ENCODE peak calls at places on chromosomes 3 and 15, in six cellular contexts. A is GM12865, D is cardiac fibroblast, B is mesothelial cell of epicardium, L is GM13977, E is stomach. Y is an unnamed sample.

GRCh38 chr15:34648335-34648631 is 64.8 kb upstream of the GOLGA8B start:
- DNase-seq in E (no peak), A (no peak), L (no peak), B (no peak), D (no peak), Y (no peak)

GRCh38 chr3:89223188-89223587 is 115.8 kb downstream of the EPHA3 start:
- DNase-seq in A (no peak), L (no peak), D (no peak), B (no peak), E (no peak), Y (no peak)

GRCh38 chr3:170180107-170180951 is 1.2 kb downstream of the PHC3 start:
- DNase-seq in A (peak), L (peak), E (peak), B (no peak), D (peak), Y (peak)

GRCh38 chr3:72697717-72698116 is 150.5 kb downstream of the SHQ1 start:
- DNase-seq in L (no peak), E (no peak), B (no peak), D (no peak), A (no peak), Y (no peak)

GRCh38 chr3:11658180-11658579 is 14.5 kb upstream of the VGLL4 start:
- DNase-seq in A (no peak), L (no peak), B (no peak), D (no peak), E (no peak), Y (no peak)

GRCh38 chr3:8451696-8452095 is 49.9 kb upstream of the LMCD1 start:
- DNase-seq in E (no peak), A (no peak), D (peak), L (no peak), B (no peak), Y (no peak)

GRCh38 chr15:52143862-52144261 is 31.3 kb upstream of the BCL2L10 start:
- DNase-seq in A (no peak), D (peak), E (no peak), L (no peak), B (no peak), Y (no peak)

GRCh38 chr3:141074529-141074928 is 23.4 kb downstream of the SPSB4 start:
- DNase-seq in A (no peak), B (no peak), L (no peak), D (no peak), E (no peak), Y (no peak)

GRCh38 chr3:174202146-174202545 is 657.0 kb upstream of the NAALADL2 start:
- DNase-seq in E (no peak), B (no peak), A (no peak), D (no peak), L (no peak), Y (no peak)

GRCh38 chr3:159280326-159280725 is 478.5 kb downstream of the MFSD1 start:
- DNase-seq in E (no peak), B (no peak), A (no peak), L (no peak), D (no peak), Y (no peak)
- TF ChIP-seq CTCF in E (no peak), B (no peak), A (no peak), L (no peak), D (no peak), Y (no peak)

DNA sequence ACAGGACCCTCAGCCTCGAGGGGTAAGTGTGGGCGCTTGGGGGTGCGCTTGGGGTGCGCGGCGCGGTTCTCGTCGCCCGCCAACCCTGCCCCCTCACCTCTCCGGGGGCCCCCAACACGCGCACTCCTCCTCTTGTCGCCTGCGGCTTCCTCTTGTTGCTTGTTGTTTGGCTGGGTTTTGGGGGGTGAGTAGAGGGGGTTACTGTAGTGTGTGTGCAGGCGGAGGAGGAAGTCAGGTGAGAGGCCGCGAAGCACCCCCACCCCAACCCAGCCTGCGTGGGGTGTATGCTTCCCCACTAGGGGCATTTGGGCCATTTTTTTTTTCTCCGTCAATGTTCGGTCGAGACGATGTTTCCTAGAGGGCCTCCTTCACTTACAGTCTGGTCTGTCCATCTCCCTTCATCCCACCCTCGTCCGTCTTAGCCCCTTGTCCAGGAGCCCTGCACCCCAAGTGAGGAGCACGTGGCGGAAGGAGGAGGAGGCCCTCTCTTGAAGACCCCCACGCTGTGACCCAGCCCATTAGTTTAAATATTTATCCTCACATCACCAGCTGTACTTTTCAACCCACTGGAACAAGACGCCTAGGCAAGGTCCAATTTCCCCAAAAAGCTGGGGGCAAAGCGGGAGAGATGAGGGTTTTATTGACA is 20.4 kb upstream of the SATB1 start:
- DNase-seq in D (no peak), L (peak), A (no peak), B (no peak), E (peak), Y (peak)
- TF ChIP-seq CTCF in D (no peak), L (no peak), A (no peak), B (peak), E (no peak), Y (no peak)

DNA sequence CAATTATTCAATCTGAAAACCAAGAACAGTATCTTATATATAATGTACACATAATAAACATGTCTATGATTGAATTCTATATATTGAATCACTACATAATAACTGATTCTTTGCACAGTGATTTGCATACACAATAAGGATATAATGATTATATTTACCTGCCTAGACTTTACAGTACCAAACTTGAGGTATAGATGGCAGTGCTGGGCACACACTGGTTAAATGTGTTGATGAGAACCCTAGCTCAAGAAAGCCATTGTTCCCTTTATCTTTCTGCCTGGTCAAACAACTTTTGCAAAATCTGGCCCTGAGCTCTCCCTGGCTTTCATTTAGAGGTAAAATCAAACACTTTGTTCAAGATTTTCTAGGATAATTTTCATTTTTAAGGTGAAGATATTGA is 697.7 kb downstream of the TUSC7 start:
- DNase-seq in A (peak), D (peak), L (peak), B (no peak), E (no peak), Y (peak)
- TF ChIP-seq CTCF in A (peak), D (peak), L (peak), B (peak), E (no peak), Y (peak)

GRCh38 chr3:52469001-52469400 is 13.6 kb downstream of the NISCH start:
- DNase-seq in B (no peak), D (no peak), E (no peak), L (no peak), A (no peak), Y (no peak)
- TF ChIP-seq CTCF in B (no peak), D (no peak), E (no peak), L (no peak), A (no peak), Y (no peak)

DNA sequence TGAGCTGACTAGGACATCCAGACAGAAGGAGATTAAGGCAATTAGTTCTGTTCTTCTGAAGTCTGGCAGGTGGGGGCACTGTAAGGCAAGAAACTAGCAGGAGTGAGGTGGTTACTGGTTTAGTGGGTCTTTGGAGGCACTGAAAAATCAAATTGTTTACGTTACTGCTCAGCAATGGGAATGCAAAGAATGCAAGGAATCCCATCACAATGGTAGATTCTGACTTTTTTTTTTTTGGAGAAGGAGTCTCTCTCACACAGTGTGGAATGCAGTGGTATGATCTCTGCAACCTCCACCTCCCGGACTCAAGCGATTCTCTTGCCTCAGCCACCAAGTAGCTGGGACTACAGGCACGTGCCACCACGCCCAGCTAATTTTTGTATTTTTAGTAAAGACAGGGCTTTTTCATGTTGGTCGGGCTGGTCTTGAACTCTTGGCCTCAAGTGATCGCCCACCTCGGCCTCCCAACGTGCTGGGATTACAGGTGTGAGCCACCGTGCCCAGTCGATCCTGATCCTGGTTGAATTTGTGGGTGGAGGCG is 16.4 kb downstream of the FAM107A start:
- DNase-seq in D (peak), B (no peak), L (no peak), E (no peak), A (no peak), Y (no peak)
- TF ChIP-seq CTCF in D (peak), B (no peak), L (peak), E (no peak), A (no peak), Y (no peak)

DNA sequence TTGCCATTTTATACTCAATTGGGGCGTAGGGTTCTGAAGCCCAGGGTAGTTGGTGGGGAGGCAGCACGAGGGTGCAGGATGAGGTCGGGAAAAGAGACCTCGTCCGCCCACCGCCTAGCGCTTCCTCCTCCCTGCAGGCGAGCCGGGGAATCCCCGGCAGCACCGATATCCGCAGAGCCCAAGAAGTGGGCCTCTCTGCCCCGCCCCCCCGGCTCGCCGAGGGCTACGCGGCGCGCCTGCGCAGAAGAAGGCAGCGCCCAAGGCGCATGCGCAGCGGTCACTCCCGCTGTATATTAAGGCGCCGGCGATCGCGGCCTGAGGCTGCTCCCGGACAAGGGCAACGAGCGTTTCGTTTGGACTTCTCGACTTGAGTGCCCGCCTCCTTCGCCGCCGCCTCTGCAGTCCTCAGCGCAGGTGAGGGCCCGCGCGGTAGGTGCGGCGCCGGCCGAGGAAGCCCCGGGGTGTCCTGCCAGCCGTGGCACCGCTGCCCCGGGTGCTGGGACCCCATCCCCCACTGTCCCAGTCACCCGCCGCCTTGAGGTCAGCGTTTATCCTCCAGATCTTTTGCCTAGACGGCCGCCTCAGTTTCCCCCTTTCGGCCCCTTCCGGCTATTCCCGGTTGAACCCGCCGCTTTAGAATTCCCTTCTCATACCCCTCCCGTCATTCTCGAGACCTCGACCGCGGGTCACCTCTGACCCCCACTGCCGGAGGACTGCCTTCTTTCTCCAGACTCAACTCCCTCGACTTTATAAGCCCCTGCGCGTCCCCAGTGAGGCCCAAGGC is at the start of gene ALAS1:
- DNase-seq in A (peak), B (peak), D (peak), L (peak), E (peak), Y (peak)
- TF ChIP-seq CTCF in A (no peak), B (no peak), D (no peak), L (no peak), E (peak), Y (no peak)

DNA sequence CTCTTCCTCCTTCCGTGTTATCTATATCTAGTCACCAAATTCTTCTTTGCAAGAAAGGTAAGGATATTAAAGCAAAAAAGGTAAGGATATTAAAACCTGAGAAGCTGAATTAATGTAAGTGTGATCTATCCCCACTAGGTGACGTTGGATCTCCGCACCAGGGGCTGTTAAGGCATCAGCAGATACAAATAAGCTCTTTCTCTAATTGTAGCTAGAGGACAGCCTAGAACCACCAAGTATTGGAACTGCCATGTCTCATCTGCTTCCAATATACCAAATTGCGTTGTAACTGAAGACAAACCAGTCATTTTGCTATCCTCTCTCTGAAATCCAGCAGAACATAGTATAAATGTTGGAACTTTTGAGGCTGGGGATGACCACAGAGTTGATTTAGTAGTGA is 471.2 kb upstream of the TGFBR2 start:
- DNase-seq in A (peak), D (no peak), L (no peak), B (no peak), E (no peak), Y (no peak)
- TF ChIP-seq CTCF in A (no peak), D (peak), L (no peak), B (no peak), E (no peak), Y (no peak)

DNA sequence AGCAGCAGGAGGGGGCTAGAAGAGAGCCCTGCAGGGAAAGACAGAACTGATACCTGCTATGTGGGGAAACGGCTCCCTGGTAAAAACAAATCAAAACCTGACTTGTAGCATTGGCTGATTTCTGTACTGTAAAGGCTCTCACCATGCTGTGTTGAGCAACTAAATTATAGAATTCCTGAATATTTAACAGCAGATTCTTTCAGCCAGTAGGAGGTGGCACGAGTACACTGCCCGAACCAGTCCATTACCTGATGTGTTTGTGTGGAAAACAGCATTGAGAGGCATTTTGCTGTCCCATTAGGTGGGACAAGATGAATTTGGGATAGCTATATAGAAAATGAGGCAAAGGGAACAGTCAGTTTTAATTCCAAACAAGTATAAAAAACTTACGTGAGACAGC is 201.2 kb downstream of the ATP10A start:
- DNase-seq in B (no peak), L (no peak), A (no peak), D (no peak), E (no peak), Y (no peak)
- TF ChIP-seq CTCF in B (no peak), L (no peak), A (no peak), D (no peak), E (no peak), Y (no peak)

GRCh38 chr3:50567011-50567385 is 549 bp downstream of the C3orf18 start:
- DNase-seq in A (no peak), B (no peak), L (no peak), D (no peak), E (no peak), Y (no peak)

GRCh38 chr3:50567386-50568182 is at the start of gene C3orf18:
- DNase-seq in A (peak), L (peak), B (peak), E (peak), D (peak), Y (peak)

GRCh38 chr3:50570508-50571279 is 1.4 kb downstream of the HEMK1 start:
- DNase-seq in E (no peak), D (no peak), L (no peak), A (no peak), B (no peak), Y (no peak)

GRCh38 chr3:50571486-50571885 is 2.2 kb downstream of the HEMK1 start:
- DNase-seq in E (no peak), A (no peak), L (no peak), B (no peak), D (no peak), Y (no peak)

DNA sequence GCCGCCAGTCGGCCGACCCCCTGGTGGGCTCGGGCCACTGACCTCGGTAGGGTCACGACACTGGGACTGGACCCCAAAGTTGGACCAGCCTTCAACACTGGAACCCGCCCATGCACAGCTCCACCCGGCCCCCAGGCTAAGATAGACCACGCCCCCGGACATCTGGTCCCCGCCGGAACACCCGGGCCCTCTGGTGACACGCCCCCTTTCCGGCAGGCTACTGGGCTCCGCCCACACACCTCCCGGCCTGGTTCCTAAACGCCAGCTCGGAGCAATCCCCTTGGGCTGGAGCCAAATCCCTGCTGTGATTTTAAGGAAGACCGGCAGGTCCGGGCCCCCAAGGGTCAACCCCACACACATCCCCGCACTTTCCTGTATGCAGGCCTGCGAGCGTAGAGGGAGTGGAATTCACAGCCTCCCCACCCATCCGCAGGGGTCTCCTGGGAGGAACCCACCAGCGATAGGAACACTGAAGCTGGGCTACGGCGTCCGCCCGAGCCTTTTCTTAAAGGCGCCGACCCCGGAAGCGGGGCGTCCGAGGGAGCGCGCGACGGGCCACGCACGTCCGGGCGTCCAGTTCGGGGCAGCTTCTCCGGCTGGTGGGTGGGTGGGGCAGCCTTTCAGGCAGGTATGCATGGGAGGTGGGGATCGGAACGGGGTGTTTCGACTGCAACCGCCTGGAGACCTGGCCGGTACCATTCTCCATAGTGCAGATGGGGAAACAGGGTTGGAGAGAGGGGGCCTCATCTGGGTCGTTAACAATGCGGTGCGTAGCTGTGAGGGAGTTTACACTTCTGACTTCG is at the start of gene HEMK1:
- DNase-seq in A (peak), E (peak), D (peak), B (peak), L (peak), Y (peak)
- TF ChIP-seq CTCF in A (no peak), E (no peak), D (no peak), B (no peak), L (no peak), Y (no peak)

DNA sequence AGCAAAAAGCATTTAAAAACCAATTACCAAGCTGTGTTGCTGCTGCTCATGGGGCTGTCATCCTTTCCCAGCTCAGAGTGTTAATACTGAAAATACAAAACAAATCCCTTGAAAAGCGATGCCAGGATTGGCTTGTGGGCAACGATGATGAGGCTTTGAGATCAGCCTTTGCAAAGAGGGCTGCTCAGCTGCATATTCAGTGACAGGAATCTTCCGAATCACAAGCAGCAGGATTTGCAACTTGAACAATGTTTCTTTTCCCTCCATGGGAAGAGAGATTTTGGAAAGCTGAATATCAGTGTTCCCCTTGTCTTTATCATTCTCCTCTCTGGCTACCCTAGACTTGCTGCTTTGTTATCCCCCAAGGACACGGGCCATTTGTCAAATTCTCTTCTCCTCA is 375.7 kb downstream of the GAP43 start:
- DNase-seq in A (no peak), B (no peak), D (no peak), L (no peak), E (no peak), Y (no peak)
- TF ChIP-seq CTCF in A (no peak), B (no peak), D (no peak), L (no peak), E (no peak), Y (no peak)